ENCODE peak calls at places on chromosomes 5 and 9, in four cellular contexts. One of them, this sample, is unnamed.
A peak's percentile ranks its signal among the peaks of the same experiment; 100 is the strongest.

GRCh38 chr9:123922911-123923310 is 7.0 kb downstream of the DENND1A start:
- DNase-seq in hippocampal formation: no peak
- DNase-seq in cardiac muscle cell: no peak
- DNase-seq in GM06990: no peak
- DNase-seq in this sample: no peak

GRCh38 chr9:70832487-70832886 is 288.9 kb downstream of the TRPM3 start:
- DNase-seq in hippocampal formation: no peak
- DNase-seq in cardiac muscle cell: no peak
- DNase-seq in GM06990: no peak
- DNase-seq in this sample: no peak

GRCh38 chr5:172561151-172561550 is 79.9 kb upstream of the NEURL1B start:
- DNase-seq in hippocampal formation: no peak
- DNase-seq in cardiac muscle cell: no peak
- DNase-seq in GM06990: no peak
- DNase-seq in this sample: no peak

GRCh38 chr5:115168829-115169391 is 798 bp downstream of the TRIM36 start:
- DNase-seq in hippocampal formation: peak; percentile 40
- DNase-seq in cardiac muscle cell: peak; percentile 12
- DNase-seq in GM06990: peak; percentile 48
- DNase-seq in this sample: no peak

GRCh38 chr5:1502046-1502736 is 21.6 kb downstream of the LPCAT1 start:
- DNase-seq in hippocampal formation: no peak
- DNase-seq in cardiac muscle cell: no peak
- DNase-seq in GM06990: peak; percentile 86
- DNase-seq in this sample: peak; percentile 37

GRCh38 chr5:76608833-76609232 is 14.4 kb downstream of the F2RL2 start:
- DNase-seq in hippocampal formation: no peak
- DNase-seq in cardiac muscle cell: no peak
- DNase-seq in GM06990: no peak
- DNase-seq in this sample: no peak

GRCh38 chr5:130885718-130886117 is 279.3 kb downstream of the HINT1 start:
- DNase-seq in hippocampal formation: no peak
- DNase-seq in cardiac muscle cell: peak; percentile 28
- DNase-seq in GM06990: no peak
- DNase-seq in this sample: no peak

GRCh38 chr5:176884571-176884890 is 14.6 kb downstream of the HK3 start:
- DNase-seq in hippocampal formation: no peak
- DNase-seq in cardiac muscle cell: no peak
- DNase-seq in GM06990: no peak
- DNase-seq in this sample: no peak

GRCh38 chr9:122200960-122201635 is 27.7 kb downstream of the LHX6 start:
- DNase-seq in hippocampal formation: no peak
- DNase-seq in cardiac muscle cell: no peak
- DNase-seq in GM06990: no peak
- DNase-seq in this sample: no peak

GRCh38 chr5:73280821-73281746 is 108.1 kb downstream of the TMEM174 start:
- DNase-seq in hippocampal formation: no peak
- DNase-seq in cardiac muscle cell: peak; percentile 23
- DNase-seq in GM06990: no peak
- DNase-seq in this sample: no peak

GRCh38 chr5:108606185-108606584 is 141.5 kb upstream of the FER start:
- DNase-seq in hippocampal formation: no peak
- DNase-seq in cardiac muscle cell: no peak
- DNase-seq in GM06990: no peak
- DNase-seq in this sample: no peak

GRCh38 chr5:127306647-127307046 is 16.1 kb downstream of the MEGF10 start:
- DNase-seq in hippocampal formation: no peak
- DNase-seq in cardiac muscle cell: no peak
- DNase-seq in GM06990: no peak
- DNase-seq in this sample: no peak